ENCODE peak calls at places on chromosomes 1 and 21, in seven cellular contexts. L, U, B, J, H, C and D are unnamed samples.

GRCh38 chr21:15943009-15943666 is 213.4 kb downstream of the USP25 start:
- DNase-seq in L (peak), U (no peak), B (no peak), J (no peak), H (no peak), C (no peak), D (no peak)

GRCh38 chr1:43235040-43235439 is 34.7 kb upstream of the TMEM125 start:
- DNase-seq in L (no peak), U (no peak), B (no peak), J (no peak), H (no peak), C (no peak), D (no peak)

GRCh38 chr1:243582321-243582720 is 267.7 kb downstream of the AKT3 start:
- DNase-seq in L (no peak), U (no peak), B (no peak), J (no peak), H (no peak), C (no peak), D (no peak)

GRCh38 chr1:204566583-204566955 is 50.4 kb downstream of the MDM4 start:
- DNase-seq in L (no peak), U (no peak), B (no peak), J (no peak), H (no peak), C (no peak), D (no peak)

GRCh38 chr21:44722701-44723100 is 11.3 kb upstream of the TSPEAR start:
- DNase-seq in L (no peak), U (no peak), B (no peak), J (no peak), H (no peak), C (no peak), D (no peak)

GRCh38 chr1:54069792-54070548 is 16.6 kb downstream of the TCEANC2 start:
- DNase-seq in L (peak), U (peak), B (no peak), J (no peak), H (peak), C (no peak), D (no peak)

GRCh38 chr1:14281412-14281811 is 317.1 kb upstream of the KAZN start:
- DNase-seq in L (no peak), U (no peak), B (no peak), J (no peak), H (no peak), C (no peak), D (no peak)

GRCh38 chr1:234533034-234533571 is 54.1 kb upstream of the TARBP1 start:
- DNase-seq in L (no peak), U (no peak), B (no peak), J (no peak), H (no peak), C (no peak), D (no peak)

GRCh38 chr1:182080955-182081582 is 19.6 kb upstream of the ZNF648 start:
- DNase-seq in L (peak), U (peak), B (no peak), J (no peak), H (peak), C (peak), D (no peak)

GRCh38 chr1:47755368-47755990 is 241.7 kb downstream of the TRABD2B start:
- DNase-seq in L (peak), U (peak), B (peak), J (no peak), H (peak), C (peak), D (peak)

GRCh38 chr1:15337656-15338402 is 71.9 kb upstream of the EFHD2 start:
- DNase-seq in L (no peak), U (no peak), B (no peak), J (no peak), H (no peak), C (no peak), D (no peak)

GRCh38 chr1:35577071-35577998 is 4.2 kb downstream of the TFAP2E start:
- DNase-seq in L (no peak), U (no peak), B (no peak), J (peak), H (no peak), C (peak), D (peak)

GRCh38 chr21:43854773-43855633 is 10.0 kb upstream of the AGPAT3 start:
- DNase-seq in L (no peak), U (peak), B (no peak), J (peak), H (no peak), C (peak), D (peak)

GRCh38 chr1:28416509-28417194 is 47.1 kb downstream of the PHACTR4 start:
- DNase-seq in L (no peak), U (peak), B (no peak), J (no peak), H (peak), C (no peak), D (no peak)

GRCh38 chr1:105017587-105017986 is 1267.9 kb downstream of the AMY1C start:
- DNase-seq in L (no peak), U (no peak), B (no peak), J (no peak), H (no peak), C (no peak), D (no peak)

GRCh38 chr1:248691567-248692155 is 10.9 kb downstream of the OR14I1 start:
- DNase-seq in L (no peak), U (peak), B (no peak), J (no peak), H (peak), C (no peak), D (no peak)

GRCh38 chr1:10438677-10439163 is 8.5 kb downstream of the CENPS start:
- DNase-seq in L (peak), U (no peak), B (no peak), J (no peak), H (no peak), C (no peak), D (no peak)

GRCh38 chr1:23394664-23395063 is 25.0 kb upstream of the ZNF436 start:
- DNase-seq in L (no peak), U (no peak), B (no peak), J (no peak), H (peak), C (no peak), D (no peak)

GRCh38 chr1:154557248-154557938 is 1.1 kb downstream of the UBE2Q1 start:
- DNase-seq in L (no peak), U (no peak), B (no peak), J (no peak), H (no peak), C (no peak), D (no peak)

DNA sequence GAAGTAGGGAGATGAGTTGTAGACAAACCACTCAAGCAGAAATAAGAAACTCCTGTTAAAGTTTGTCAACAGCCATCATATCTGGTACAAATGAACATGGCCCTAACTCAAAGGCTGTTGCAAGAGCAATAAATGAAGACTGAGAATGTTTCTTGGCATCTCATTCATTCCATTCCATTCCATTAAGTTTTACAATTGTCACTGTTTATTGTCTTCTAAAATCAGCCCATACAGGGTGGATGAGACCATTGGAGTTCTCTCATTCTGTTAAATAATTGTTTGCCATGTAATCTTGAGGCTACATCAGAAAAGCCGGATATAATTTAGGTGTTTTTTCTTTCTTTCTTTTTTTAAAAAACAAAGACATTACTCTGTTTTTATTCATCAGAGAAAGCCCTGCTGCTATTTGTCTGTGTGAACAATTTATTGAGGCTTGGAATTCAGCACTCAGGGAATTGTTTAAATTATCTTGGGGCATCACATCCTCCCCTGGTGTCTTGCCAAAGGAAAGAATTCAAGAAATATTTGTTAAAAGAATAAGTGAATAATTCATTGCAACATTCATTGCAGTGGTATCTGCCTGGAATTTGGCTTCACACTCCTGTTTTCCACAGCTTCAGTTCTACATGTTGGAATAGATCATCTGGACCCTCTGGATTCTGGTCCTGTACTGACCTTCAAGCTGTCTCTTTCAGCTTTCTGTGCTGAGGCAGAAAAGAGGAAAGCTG is 604.5 kb downstream of the PLPP3 start:
- DNase-seq in L (no peak), U (no peak), B (no peak), J (no peak), H (no peak), C (no peak), D (no peak)
- TF ChIP-seq TAF1 in L (no peak), U (no peak), B (no peak), J (no peak), H (no peak), C (no peak), D (no peak)

GRCh38 chr21:25296239-25296638 is 311.0 kb downstream of the MRPL39 start:
- DNase-seq in L (no peak), U (no peak), B (no peak), J (no peak), H (no peak), C (no peak), D (no peak)
- TF ChIP-seq POLR2AphosphoS5 in L (no peak), U (no peak), B (no peak), J (no peak), H (no peak), C (no peak), D (no peak)

GRCh38 chr1:229812693-229813092 is 186.6 kb downstream of the URB2 start:
- DNase-seq in L (no peak), U (no peak), B (no peak), J (no peak), H (no peak), C (no peak), D (no peak)
- TF ChIP-seq TAF1 in L (no peak), U (no peak), B (no peak), J (no peak), H (no peak), C (no peak), D (no peak)

GRCh38 chr1:46172321-46172720 is 2.6 kb upstream of the TSPAN1 start:
- DNase-seq in L (no peak), U (no peak), B (no peak), J (no peak), H (no peak), C (no peak), D (no peak)

GRCh38 chr1:46173361-46173856 is 1.5 kb upstream of the TSPAN1 start:
- DNase-seq in L (no peak), U (peak), B (no peak), J (no peak), H (peak), C (no peak), D (no peak)

GRCh38 chr1:46169811-46170454 is 5.0 kb upstream of the TSPAN1 start:
- DNase-seq in L (no peak), U (no peak), B (no peak), J (no peak), H (no peak), C (no peak), D (no peak)

GRCh38 chr1:46171351-46171750 is 3.5 kb upstream of the TSPAN1 start:
- DNase-seq in L (no peak), U (no peak), B (no peak), J (no peak), H (peak), C (no peak), D (no peak)

GRCh38 chr1:46171872-46172271 is 3.0 kb upstream of the TSPAN1 start:
- DNase-seq in L (no peak), U (no peak), B (no peak), J (no peak), H (no peak), C (no peak), D (no peak)
- TF ChIP-seq POLR2AphosphoS5 in L (no peak), U (no peak), B (no peak), J (no peak), H (no peak), C (no peak), D (no peak)

GRCh38 chr1:40936878-40937484 is 42.5 kb upstream of the CTPS1 start:
- DNase-seq in L (no peak), U (no peak), B (no peak), J (no peak), H (no peak), C (no peak), D (no peak)
- TF ChIP-seq TAF1 in L (no peak), U (no peak), B (no peak), J (no peak), H (no peak), C (no peak), D (no peak)

GRCh38 chr1:48940946-48941732 is 164.4 kb upstream of the BEND5 start:
- DNase-seq in L (no peak), U (no peak), B (no peak), J (no peak), H (no peak), C (no peak), D (no peak)
- TF ChIP-seq POLR2AphosphoS5 in L (no peak), U (no peak), B (no peak), J (no peak), H (no peak), C (no peak), D (no peak)

GRCh38 chr1:32114420-32114819 is 6.6 kb downstream of the KPNA6 start:
- DNase-seq in L (no peak), U (no peak), B (no peak), J (no peak), H (no peak), C (no peak), D (no peak)

GRCh38 chr1:32111040-32111628 is 3.3 kb downstream of the KPNA6 start:
- DNase-seq in L (no peak), U (no peak), B (no peak), J (peak), H (no peak), C (no peak), D (no peak)

GRCh38 chr1:32112800-32113375 is 5.0 kb downstream of the KPNA6 start:
- DNase-seq in L (no peak), U (no peak), B (no peak), J (no peak), H (no peak), C (no peak), D (no peak)

GRCh38 chr1:32115496-32115895 is 7.6 kb downstream of the KPNA6 start:
- DNase-seq in L (no peak), U (no peak), B (no peak), J (no peak), H (no peak), C (no peak), D (no peak)

DNA sequence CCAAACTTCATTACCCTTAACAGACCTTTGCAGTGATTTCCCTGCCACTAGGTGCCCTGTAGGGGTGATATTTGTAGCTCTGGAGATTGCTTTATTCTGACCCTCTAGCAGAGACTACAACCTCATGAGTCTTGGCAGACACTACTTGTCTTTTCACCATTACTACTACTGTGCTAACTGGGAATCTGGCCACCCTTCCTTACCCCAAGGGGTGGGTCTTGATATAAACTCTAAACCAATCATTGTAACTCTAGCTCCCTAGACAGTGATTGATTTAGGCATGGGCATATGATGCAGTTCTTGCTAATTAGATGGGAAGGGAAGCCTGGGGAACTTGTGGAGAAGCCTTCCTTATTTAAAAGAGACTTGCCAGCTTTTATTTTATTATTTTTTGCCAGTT is 3.9 kb downstream of the KPNA6 start:
- DNase-seq in L (no peak), U (no peak), B (no peak), J (no peak), H (no peak), C (no peak), D (no peak)
- TF ChIP-seq TAF1 in L (no peak), U (no peak), B (no peak), J (no peak), H (no peak), C (no peak), D (no peak)

DNA sequence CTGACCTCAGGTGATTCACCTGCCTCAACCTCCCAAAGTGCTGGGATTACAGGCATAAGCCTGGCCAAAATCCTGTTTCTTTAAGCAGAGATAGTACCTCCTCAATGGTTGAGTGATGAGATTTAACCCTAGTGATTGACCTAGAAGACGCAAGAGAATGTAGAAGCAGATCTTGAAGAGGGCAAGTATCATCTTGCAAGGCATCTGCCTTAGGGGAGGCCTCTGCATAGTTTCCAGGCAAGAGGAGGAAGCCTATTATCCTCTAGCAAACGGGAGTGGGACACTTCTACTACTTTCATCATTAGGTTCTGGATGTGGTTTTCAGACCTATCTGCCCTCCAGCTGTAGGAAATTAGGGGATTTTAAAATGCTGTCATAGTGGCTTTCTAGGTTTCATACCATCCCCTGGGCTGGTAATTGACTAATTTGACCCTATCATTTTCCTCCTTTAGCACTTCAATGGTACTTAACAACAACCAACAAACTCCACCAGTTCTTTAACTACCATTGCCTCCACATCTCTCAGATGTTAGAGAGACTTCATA is 10.0 kb upstream of the TRIM62 start:
- DNase-seq in L (no peak), U (no peak), B (no peak), J (no peak), H (no peak), C (no peak), D (no peak)
- TF ChIP-seq POLR2AphosphoS5 in L (no peak), U (no peak), B (no peak), J (no peak), H (no peak), C (no peak), D (no peak)

GRCh38 chr1:156551066-156551643 is 21.2 kb downstream of the IQGAP3 start:
- DNase-seq in L (peak), U (no peak), B (no peak), J (no peak), H (no peak), C (no peak), D (no peak)
- TF ChIP-seq TAF1 in L (no peak), U (no peak), B (no peak), J (no peak), H (no peak), C (no peak), D (no peak)